ENCODE peak calls at places on chromosomes 3 and 15, in five cellular contexts. Q is upper lobe of right lung, O is foreskin keratinocyte, S is cardiac muscle cell, P is tibial nerve. G is an unnamed sample.

GRCh38 chr3:61975936-61976335 is 397.4 kb downstream of the FEZF2 start:
- DNase-seq in Q (no peak), O (no peak), S (no peak), P (no peak), G (no peak)

GRCh38 chr15:58760385-58761009 is 10.6 kb upstream of the MINDY2 start:
- DNase-seq in Q (no peak), O (no peak), S (no peak), P (no peak), G (no peak)

GRCh38 chr3:35291837-35292236 is 347.5 kb upstream of the ARPP21 start:
- DNase-seq in Q (no peak), O (no peak), S (no peak), P (no peak), G (no peak)

GRCh38 chr15:101427606-101428487 is 61.7 kb downstream of the PCSK6 start:
- DNase-seq in Q (no peak), O (no peak), S (no peak), P (no peak), G (no peak)

GRCh38 chr3:41164776-41165175 is 34.5 kb upstream of the CTNNB1 start:
- DNase-seq in Q (no peak), O (no peak), S (no peak), P (no peak), G (no peak)

GRCh38 chr3:149536429-149536828 is 61.9 kb downstream of the TM4SF4 start:
- DNase-seq in Q (peak), O (no peak), S (peak), P (no peak), G (no peak)

GRCh38 chr3:171828852-171829770 is 14.0 kb upstream of the TMEM212 start:
- DNase-seq in Q (no peak), O (no peak), S (peak), P (no peak), G (no peak)

GRCh38 chr3:188962253-188963247 is 209.2 kb upstream of the TPRG1 start:
- DNase-seq in Q (no peak), O (no peak), S (peak), P (no peak), G (no peak)

GRCh38 chr15:57509121-57509520 is 82.6 kb upstream of the MYZAP start:
- DNase-seq in Q (no peak), O (no peak), S (peak), P (no peak), G (no peak)

GRCh38 chr3:144295619-144296018 is 324.0 kb downstream of the DIPK2A start:
- DNase-seq in Q (no peak), O (no peak), S (no peak), P (no peak), G (no peak)

GRCh38 chr15:99744142-99744541 is 10.9 kb upstream of the LYSMD4 start:
- DNase-seq in Q (no peak), O (no peak), S (no peak), P (no peak), G (no peak)
- TF ChIP-seq CTCF in Q (no peak), O (no peak), S (no peak), P (no peak), G (no peak)

DNA sequence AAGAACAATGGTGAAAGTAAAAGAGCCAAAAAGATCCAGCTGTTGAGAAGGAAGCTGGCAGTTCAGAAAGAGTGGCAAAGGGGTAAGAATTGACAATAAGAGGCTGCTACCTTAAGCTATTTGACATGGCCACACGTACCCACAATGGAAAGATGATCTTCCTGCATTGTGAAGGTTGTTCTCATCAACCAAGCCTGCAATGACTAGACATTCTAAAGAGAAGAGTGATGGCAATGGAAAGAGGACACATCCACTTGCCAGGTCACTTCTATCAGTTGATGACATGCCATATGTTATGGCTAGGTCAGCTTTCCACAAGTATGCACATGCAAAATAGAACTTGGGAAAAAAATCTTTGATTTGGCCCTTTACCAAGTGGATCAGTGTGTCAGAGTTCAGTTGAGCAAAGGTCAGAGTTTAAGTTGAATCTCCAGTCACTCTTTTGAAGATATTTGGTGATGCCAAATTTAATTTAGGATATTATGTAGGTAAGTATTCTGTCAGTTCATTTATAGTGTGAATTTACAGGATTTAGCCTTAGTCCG is 105.0 kb upstream of the FLNB start:
- DNase-seq in Q (no peak), O (no peak), S (no peak), P (no peak), G (no peak)
- H3K27ac ChIP-seq in Q (no peak), O (no peak), S (no peak), P (no peak), G (no peak)

DNA sequence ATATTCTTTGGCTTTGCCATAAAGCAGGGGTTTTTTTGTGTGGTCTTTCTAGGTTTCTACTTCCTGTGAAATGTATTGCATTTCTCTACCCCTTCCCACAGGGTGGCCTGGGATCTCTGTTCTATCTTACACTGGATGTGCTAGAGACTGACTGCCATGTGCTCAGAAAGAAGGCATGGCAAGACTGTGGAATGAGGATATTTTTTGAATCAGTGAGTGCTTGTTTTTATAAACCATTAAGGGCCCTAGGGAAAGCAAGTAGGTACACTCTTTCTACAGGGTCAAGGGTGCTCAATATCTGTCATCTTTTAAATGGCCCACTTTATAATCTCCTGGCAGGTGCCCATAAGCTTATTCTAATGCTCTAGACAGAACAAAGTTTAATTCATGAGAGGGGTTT is 730 bp downstream of the FETUB start:
- DNase-seq in Q (no peak), O (no peak), S (no peak), P (no peak), G (no peak)
- TF ChIP-seq CTCF in Q (no peak), O (no peak), S (no peak), P (no peak), G (no peak)

GRCh38 chr3:25178627-25179026 is 249.4 kb upstream of the RARB start:
- DNase-seq in Q (no peak), O (no peak), S (no peak), P (no peak), G (no peak)
- H3K27ac ChIP-seq in Q (no peak), O (no peak), S (no peak), P (no peak), G (no peak)

DNA sequence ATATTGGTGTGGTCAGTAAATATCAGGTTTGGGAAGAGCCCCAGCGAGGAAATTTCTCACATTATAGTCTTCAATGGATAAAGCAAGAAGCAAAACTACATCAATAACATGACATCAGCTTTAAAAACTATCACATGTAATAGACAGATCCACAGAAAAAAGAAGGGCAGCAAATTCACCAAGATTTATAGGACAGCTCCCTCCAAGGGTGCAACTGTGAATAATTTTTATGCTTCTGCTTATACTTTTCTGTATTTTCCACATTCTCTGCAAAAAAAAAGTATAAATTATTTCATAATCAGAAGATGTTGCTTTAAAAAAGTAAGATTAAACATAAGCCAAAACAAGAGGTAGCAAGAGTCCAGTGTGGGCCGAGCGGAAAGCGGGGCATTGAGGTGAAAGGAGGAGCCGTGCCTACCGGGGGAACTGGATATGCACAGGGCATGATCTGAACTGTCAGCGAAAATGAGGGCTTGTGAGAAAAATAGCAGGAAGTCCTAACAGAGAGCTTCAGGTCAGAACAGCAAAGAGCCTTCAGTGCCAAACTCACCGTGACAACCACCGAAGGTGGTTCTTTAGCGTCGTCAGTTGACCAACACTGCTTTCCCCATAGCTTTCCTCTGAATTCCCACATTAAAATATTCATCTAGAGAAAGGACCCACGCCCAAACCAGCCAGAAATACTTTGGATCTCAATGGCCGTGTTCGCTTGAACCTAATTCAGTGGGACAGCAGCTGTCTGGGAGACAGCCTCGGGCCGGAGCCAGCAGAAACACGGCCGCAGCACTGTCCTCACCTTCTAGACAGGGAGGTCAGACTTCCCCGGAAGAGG is 59.9 kb downstream of the FAM174B start:
- DNase-seq in Q (no peak), O (no peak), S (no peak), P (peak), G (no peak)
- TF ChIP-seq CTCF in Q (no peak), O (peak), S (no peak), P (no peak), G (no peak)

GRCh38 chr15:40775740-40776536 is 6.2 kb downstream of the C15orf62 start:
- DNase-seq in Q (no peak), O (no peak), S (no peak), P (no peak), G (no peak)

GRCh38 chr15:40773496-40773895 is 3.7 kb downstream of the C15orf62 start:
- DNase-seq in Q (no peak), O (no peak), S (no peak), P (no peak), G (no peak)

GRCh38 chr15:40773902-40774301 is 4.1 kb downstream of the C15orf62 start:
- DNase-seq in Q (no peak), O (no peak), S (no peak), P (no peak), G (no peak)

GRCh38 chr15:40775007-40775406 is 5.2 kb downstream of the C15orf62 start:
- DNase-seq in Q (no peak), O (no peak), S (no peak), P (no peak), G (no peak)

DNA sequence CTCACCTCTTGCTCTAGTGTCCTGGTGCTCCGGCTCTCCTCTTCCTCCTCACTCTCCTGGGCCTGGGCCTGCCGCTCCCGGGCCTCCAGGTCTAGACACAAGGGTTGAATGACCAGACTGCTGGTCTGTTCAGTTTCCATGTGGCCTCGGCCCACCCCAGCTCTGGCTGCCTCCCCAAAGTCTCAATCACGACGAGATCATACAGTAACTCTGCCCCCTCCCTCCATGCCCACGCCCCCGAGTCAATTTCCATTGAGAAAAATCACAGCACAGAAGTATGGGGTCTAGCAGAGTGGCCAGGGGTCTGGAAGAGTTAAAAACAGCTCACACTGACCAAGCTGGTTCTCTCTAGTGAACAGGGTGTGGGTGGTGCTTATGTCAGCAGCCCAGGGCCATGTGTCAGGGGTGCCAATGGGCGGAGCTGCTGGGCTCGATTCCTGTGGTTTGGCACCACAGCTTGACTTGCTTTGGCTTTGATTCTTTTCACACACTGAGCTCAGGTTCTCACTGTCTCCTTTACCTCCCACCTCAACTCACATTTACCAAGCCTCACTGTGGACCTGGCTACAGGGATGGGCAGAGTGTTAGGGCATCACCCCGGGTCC is 6.9 kb downstream of the C15orf62 start:
- DNase-seq in Q (peak), O (no peak), S (peak), P (peak), G (no peak)
- H3K27ac ChIP-seq in Q (no peak), O (no peak), S (no peak), P (no peak), G (no peak)

GRCh38 chr15:67177750-67178149 is 76.7 kb downstream of the AAGAB start:
- DNase-seq in Q (peak), O (no peak), S (no peak), P (no peak), G (no peak)

GRCh38 chr15:67179411-67179995 is 75.0 kb downstream of the AAGAB start:
- DNase-seq in Q (no peak), O (no peak), S (no peak), P (no peak), G (no peak)

GRCh38 chr15:67180514-67181191 is 73.8 kb downstream of the AAGAB start:
- DNase-seq in Q (no peak), O (no peak), S (no peak), P (no peak), G (no peak)

GRCh38 chr15:67180035-67180434 is 74.4 kb downstream of the AAGAB start:
- DNase-seq in Q (no peak), O (no peak), S (no peak), P (no peak), G (no peak)

GRCh38 chr15:67178569-67179210 is 75.8 kb downstream of the AAGAB start:
- DNase-seq in Q (no peak), O (peak), S (peak), P (no peak), G (no peak)
- TF ChIP-seq CTCF in Q (no peak), O (no peak), S (no peak), P (no peak), G (no peak)

DNA sequence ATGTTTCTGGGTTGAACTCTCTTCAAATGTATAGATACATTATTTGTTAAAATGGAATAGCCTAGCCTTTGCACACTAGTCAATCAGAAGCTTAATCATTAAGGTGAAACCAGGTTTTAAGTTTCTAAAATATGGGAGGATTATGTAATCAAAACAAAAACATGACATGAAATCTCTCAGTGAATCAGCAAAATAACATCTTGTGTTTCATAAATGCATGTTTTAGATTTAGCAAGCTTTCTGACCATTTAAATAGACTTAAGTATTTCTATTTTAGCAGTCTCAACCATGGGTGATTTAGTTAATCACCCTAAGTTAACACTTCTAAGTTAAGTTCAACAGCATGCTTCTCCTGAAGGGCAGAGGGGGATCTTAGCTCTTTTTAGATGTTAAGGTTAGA is 11.3 kb downstream of the GTF2E1 start:
- DNase-seq in Q (no peak), O (no peak), S (no peak), P (no peak), G (no peak)
- H3K27ac ChIP-seq in Q (no peak), O (no peak), S (no peak), P (no peak), G (no peak)